ENCODE peak calls at places on chromosomes 7 and 10, in six cellular contexts. O, M, T, A, G and R are unnamed samples.

GRCh38 chr7:38655833-38656774 is 24.9 kb upstream of the AMPH start:
- DNase-seq in O (no peak), M (no peak), T (no peak), A (no peak), G (no peak), R (no peak)

GRCh38 chr10:50508315-50509051 is 115.3 kb downstream of the SGMS1 start:
- DNase-seq in O (no peak), M (no peak), T (no peak), A (no peak), G (no peak), R (peak; percentile 37)

GRCh38 chr10:70925377-70926214 is 37.2 kb upstream of the PCBD1 start:
- DNase-seq in O (peak; percentile 61), M (no peak), T (peak; percentile 57), A (peak; percentile 58), G (peak; percentile 34), R (peak; percentile 68)

GRCh38 chr7:30026229-30027064 is at the start of gene FKBP14:
- DNase-seq in O (peak; percentile 98), M (peak; percentile 99), T (peak; percentile 90), A (peak; percentile 97), G (peak; percentile 99), R (peak; percentile 93)

GRCh38 chr10:103542764-103543616 is 49.5 kb downstream of the NEURL1 start:
- DNase-seq in O (no peak), M (peak; percentile 82), T (peak; percentile 13), A (peak; percentile 64), G (peak; percentile 57), R (peak; percentile 45)

GRCh38 chr7:12653127-12653917 is 34.1 kb upstream of the ARL4A start:
- DNase-seq in O (no peak), M (no peak), T (no peak), A (no peak), G (no peak), R (no peak)

GRCh38 chr7:45909576-45909975 is 11.5 kb downstream of the IGFBP3 start:
- DNase-seq in O (no peak), M (no peak), T (no peak), A (no peak), G (no peak), R (no peak)

GRCh38 chr7:98216941-98217622 is 5.8 kb downstream of the BHLHA15 start:
- DNase-seq in O (peak; percentile 40), M (no peak), T (no peak), A (no peak), G (no peak), R (no peak)

GRCh38 chr7:143884276-143884977 is 17.5 kb downstream of the TCAF1 start:
- DNase-seq in O (no peak), M (no peak), T (no peak), A (no peak), G (no peak), R (no peak)

GRCh38 chr7:157570531-157571200 is 233.9 kb downstream of the DNAJB6 start:
- DNase-seq in O (peak; percentile 19), M (no peak), T (no peak), A (no peak), G (no peak), R (no peak)

GRCh38 chr10:113045155-113046055 is 95.4 kb downstream of the TCF7L2 start:
- DNase-seq in O (peak; percentile 65), M (no peak), T (no peak), A (no peak), G (no peak), R (no peak)

GRCh38 chr10:63675171-63675570 is 154.0 kb downstream of the REEP3 start:
- DNase-seq in O (no peak), M (no peak), T (no peak), A (no peak), G (no peak), R (no peak)